ENCODE peak calls at places on chromosomes 12 and 14, in five cellular contexts. One of them, this sample, is unnamed. For H3K9me3, the result is how much of the 10 kb centered on the place peaks cover.

GRCh38 chr12:106883421-106883820 is 72.3 kb upstream of the TMEM263 start:
- DNase-seq in kidney: no peak
- DNase-seq in cardiac muscle cell: no peak
- DNase-seq in aorta: no peak
- DNase-seq in naive thymus-derived CD4-positive, alpha-beta T cell: no peak
- DNase-seq in this sample: no peak

GRCh38 chr12:109768901-109769670 is 55.5 kb downstream of the FAM222A start:
- DNase-seq in kidney: peak
- DNase-seq in cardiac muscle cell: no peak
- DNase-seq in aorta: no peak
- DNase-seq in naive thymus-derived CD4-positive, alpha-beta T cell: no peak
- DNase-seq in this sample: no peak

GRCh38 chr12:131920902-131921840 is 7.9 kb upstream of the PUS1 start:
- DNase-seq in kidney: no peak
- DNase-seq in cardiac muscle cell: no peak
- DNase-seq in aorta: no peak
- DNase-seq in naive thymus-derived CD4-positive, alpha-beta T cell: no peak
- DNase-seq in this sample: no peak

GRCh38 chr14:56207626-56208297 is 89.6 kb downstream of the PELI2 start:
- DNase-seq in kidney: no peak
- DNase-seq in cardiac muscle cell: no peak
- DNase-seq in aorta: no peak
- DNase-seq in naive thymus-derived CD4-positive, alpha-beta T cell: no peak
- DNase-seq in this sample: no peak

GRCh38 chr14:23580948-23581281 is 2.3 kb upstream of the JPH4 start:
- DNase-seq in kidney: no peak
- DNase-seq in cardiac muscle cell: no peak
- DNase-seq in aorta: no peak
- DNase-seq in naive thymus-derived CD4-positive, alpha-beta T cell: no peak
- DNase-seq in this sample: no peak

GRCh38 chr12:40921563-40922163 is 229.4 kb downstream of the CNTN1 start:
- DNase-seq in kidney: no peak
- DNase-seq in cardiac muscle cell: peak
- DNase-seq in aorta: no peak
- DNase-seq in naive thymus-derived CD4-positive, alpha-beta T cell: no peak
- DNase-seq in this sample: no peak

GRCh38 chr14:100070310-100070709 is 5.1 kb downstream of the EVL start:
- DNase-seq in kidney: no peak
- DNase-seq in cardiac muscle cell: no peak
- DNase-seq in aorta: no peak
- DNase-seq in naive thymus-derived CD4-positive, alpha-beta T cell: peak
- DNase-seq in this sample: no peak

GRCh38 chr12:96812153-96812552 is 94.9 kb upstream of the NEDD1 start:
- DNase-seq in kidney: no peak
- DNase-seq in cardiac muscle cell: no peak
- DNase-seq in aorta: no peak
- DNase-seq in naive thymus-derived CD4-positive, alpha-beta T cell: no peak
- DNase-seq in this sample: no peak

GRCh38 chr12:64759035-64759894 is at the start of gene GNS:
- DNase-seq in kidney: peak
- DNase-seq in cardiac muscle cell: peak
- DNase-seq in aorta: peak
- DNase-seq in naive thymus-derived CD4-positive, alpha-beta T cell: peak
- DNase-seq in this sample: peak

GRCh38 chr14:104895786-104896642 is 28.7 kb upstream of the PLD4 start:
- DNase-seq in kidney: peak
- DNase-seq in cardiac muscle cell: no peak
- DNase-seq in aorta: peak
- DNase-seq in naive thymus-derived CD4-positive, alpha-beta T cell: no peak
- DNase-seq in this sample: peak

GRCh38 chr12:21599143-21599999 is 5.3 kb downstream of the GYS2 start:
- DNase-seq in kidney: no peak
- DNase-seq in cardiac muscle cell: no peak
- DNase-seq in aorta: no peak
- DNase-seq in naive thymus-derived CD4-positive, alpha-beta T cell: no peak
- DNase-seq in this sample: no peak

GRCh38 chr12:2004113-2004929 is at the start of gene DCP1B:
- DNase-seq in kidney: peak
- DNase-seq in cardiac muscle cell: peak
- DNase-seq in aorta: peak
- DNase-seq in naive thymus-derived CD4-positive, alpha-beta T cell: peak
- DNase-seq in this sample: peak

GRCh38 chr14:104681689-104682074 is 7.7 kb upstream of the INF2 start:
- DNase-seq in kidney: peak
- DNase-seq in cardiac muscle cell: peak
- DNase-seq in aorta: peak
- DNase-seq in naive thymus-derived CD4-positive, alpha-beta T cell: no peak
- DNase-seq in this sample: no peak

GRCh38 chr14:22265319-22266140 is 323.5 kb downstream of the DAD1 start:
- DNase-seq in kidney: no peak
- DNase-seq in cardiac muscle cell: no peak
- DNase-seq in aorta: no peak
- DNase-seq in naive thymus-derived CD4-positive, alpha-beta T cell: peak
- DNase-seq in this sample: no peak

GRCh38 chr14:22432348-22432976 is 156.6 kb downstream of the DAD1 start:
- DNase-seq in kidney: no peak
- DNase-seq in cardiac muscle cell: peak
- DNase-seq in aorta: peak
- DNase-seq in naive thymus-derived CD4-positive, alpha-beta T cell: no peak
- DNase-seq in this sample: no peak

GRCh38 chr12:107442593-107442992 is 243.0 kb upstream of the PWP1 start:
- DNase-seq in kidney: no peak
- DNase-seq in cardiac muscle cell: no peak
- DNase-seq in aorta: no peak
- DNase-seq in naive thymus-derived CD4-positive, alpha-beta T cell: no peak
- DNase-seq in this sample: no peak

GRCh38 chr12:90854136-90854689 is 100.8 kb downstream of the CCER1 start:
- DNase-seq in kidney: no peak
- DNase-seq in cardiac muscle cell: peak
- DNase-seq in aorta: no peak
- DNase-seq in naive thymus-derived CD4-positive, alpha-beta T cell: no peak
- DNase-seq in this sample: no peak

GRCh38 chr14:63224196-63224595 is 20.0 kb downstream of the RHOJ start:
- DNase-seq in kidney: no peak
- DNase-seq in cardiac muscle cell: peak
- DNase-seq in aorta: no peak
- DNase-seq in naive thymus-derived CD4-positive, alpha-beta T cell: no peak
- DNase-seq in this sample: no peak

GRCh38 chr14:51996148-51996746 is 6.9 kb downstream of the RTRAF start:
- DNase-seq in kidney: no peak
- DNase-seq in cardiac muscle cell: peak
- DNase-seq in aorta: no peak
- DNase-seq in naive thymus-derived CD4-positive, alpha-beta T cell: peak
- DNase-seq in this sample: no peak

GRCh38 chr12:57430117-57430930 is 519 bp downstream of the R3HDM2 start:
- DNase-seq in kidney: peak
- DNase-seq in cardiac muscle cell: peak
- DNase-seq in aorta: peak
- DNase-seq in naive thymus-derived CD4-positive, alpha-beta T cell: peak
- DNase-seq in this sample: no peak

GRCh38 chr12:89707623-89707991 is 1.0 kb downstream of the ATP2B1 start:
- DNase-seq in kidney: peak
- DNase-seq in cardiac muscle cell: peak
- DNase-seq in aorta: peak
- DNase-seq in naive thymus-derived CD4-positive, alpha-beta T cell: no peak
- DNase-seq in this sample: no peak

GRCh38 chr14:52485350-52485960 is 66.8 kb downstream of the TXNDC16 start:
- DNase-seq in kidney: no peak
- DNase-seq in cardiac muscle cell: no peak
- DNase-seq in aorta: no peak
- DNase-seq in naive thymus-derived CD4-positive, alpha-beta T cell: no peak
- DNase-seq in this sample: no peak

GRCh38 chr12:55935742-55936151 is 4.8 kb downstream of the DGKA start:
- DNase-seq in kidney: peak
- DNase-seq in cardiac muscle cell: no peak
- DNase-seq in aorta: no peak
- DNase-seq in naive thymus-derived CD4-positive, alpha-beta T cell: peak
- DNase-seq in this sample: no peak

GRCh38 chr14:92613008-92613658 is 99.6 kb downstream of the RIN3 start:
- DNase-seq in kidney: no peak
- DNase-seq in cardiac muscle cell: peak
- DNase-seq in aorta: no peak
- DNase-seq in naive thymus-derived CD4-positive, alpha-beta T cell: peak
- DNase-seq in this sample: peak

DNA sequence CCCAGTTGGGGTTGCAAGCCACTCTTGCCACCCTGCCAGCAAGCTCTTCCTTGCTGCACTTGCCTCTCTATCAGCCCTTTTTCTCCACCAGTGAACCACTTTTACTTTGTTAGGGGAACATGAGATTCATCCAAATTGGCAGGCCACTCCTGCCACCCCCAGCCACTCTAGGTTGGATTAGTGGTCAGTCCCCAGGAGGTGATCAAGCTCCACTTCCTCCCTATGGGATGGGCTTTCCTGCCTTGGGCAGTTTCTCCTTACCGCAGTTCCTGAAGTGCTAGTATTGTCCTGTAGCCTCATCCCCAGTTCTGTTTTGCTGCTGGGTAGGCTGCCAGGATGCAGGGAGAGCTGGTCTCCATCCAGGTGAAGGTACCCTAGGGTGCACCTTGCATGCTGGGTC is 104.5 kb downstream of the ALG10 start:
- DNase-seq in kidney: no peak
- DNase-seq in cardiac muscle cell: no peak
- DNase-seq in aorta: no peak
- DNase-seq in naive thymus-derived CD4-positive, alpha-beta T cell: no peak
- DNase-seq in this sample: no peak
- H3K9me3 ChIP-seq in kidney: under half
- H3K9me3 ChIP-seq in cardiac muscle cell: under half
- H3K9me3 ChIP-seq in aorta: under half
- H3K9me3 ChIP-seq in naive thymus-derived CD4-positive, alpha-beta T cell: under half
- H3K9me3 ChIP-seq in this sample: under half

DNA sequence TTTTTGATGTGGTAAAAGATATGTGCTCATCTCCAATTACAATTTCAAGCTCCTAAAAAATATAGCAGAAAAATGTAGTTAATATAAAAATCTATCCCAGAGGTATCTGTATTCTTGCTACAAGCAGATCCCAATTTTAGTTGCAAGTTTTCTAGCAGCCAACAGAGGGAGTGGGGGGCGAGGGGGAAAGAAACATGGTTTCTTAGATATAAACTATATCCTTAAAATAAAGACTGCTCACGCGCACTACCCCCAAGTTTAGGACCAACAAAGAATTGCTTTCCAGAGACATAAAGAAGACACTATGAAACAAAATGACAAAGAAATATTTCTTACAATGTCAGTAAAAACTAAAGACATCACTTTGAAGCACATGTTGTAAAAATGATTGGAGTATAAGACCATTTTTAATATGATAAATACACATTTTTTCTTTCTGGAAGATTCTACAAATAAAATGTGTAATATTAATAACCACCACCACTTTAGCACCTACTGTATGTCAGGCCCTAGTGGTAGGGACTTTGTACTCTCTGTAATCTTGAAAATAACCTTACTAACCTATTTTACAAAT is 5.4 kb downstream of the MAGOHB start:
- DNase-seq in kidney: no peak
- DNase-seq in cardiac muscle cell: no peak
- DNase-seq in aorta: no peak
- DNase-seq in naive thymus-derived CD4-positive, alpha-beta T cell: no peak
- DNase-seq in this sample: no peak
- H3K9me3 ChIP-seq in kidney: under half
- H3K9me3 ChIP-seq in cardiac muscle cell: under half
- H3K9me3 ChIP-seq in aorta: under half
- H3K9me3 ChIP-seq in naive thymus-derived CD4-positive, alpha-beta T cell: under half
- H3K9me3 ChIP-seq in this sample: under half

GRCh38 chr14:84959796-84960515 is 570.0 kb upstream of the FLRT2 start:
- DNase-seq in kidney: no peak
- DNase-seq in cardiac muscle cell: no peak
- DNase-seq in aorta: no peak
- DNase-seq in naive thymus-derived CD4-positive, alpha-beta T cell: no peak
- DNase-seq in this sample: no peak
- H3K9me3 ChIP-seq in kidney: under half
- H3K9me3 ChIP-seq in cardiac muscle cell: under half
- H3K9me3 ChIP-seq in aorta: under half
- H3K9me3 ChIP-seq in naive thymus-derived CD4-positive, alpha-beta T cell: under half
- H3K9me3 ChIP-seq in this sample: under half

DNA sequence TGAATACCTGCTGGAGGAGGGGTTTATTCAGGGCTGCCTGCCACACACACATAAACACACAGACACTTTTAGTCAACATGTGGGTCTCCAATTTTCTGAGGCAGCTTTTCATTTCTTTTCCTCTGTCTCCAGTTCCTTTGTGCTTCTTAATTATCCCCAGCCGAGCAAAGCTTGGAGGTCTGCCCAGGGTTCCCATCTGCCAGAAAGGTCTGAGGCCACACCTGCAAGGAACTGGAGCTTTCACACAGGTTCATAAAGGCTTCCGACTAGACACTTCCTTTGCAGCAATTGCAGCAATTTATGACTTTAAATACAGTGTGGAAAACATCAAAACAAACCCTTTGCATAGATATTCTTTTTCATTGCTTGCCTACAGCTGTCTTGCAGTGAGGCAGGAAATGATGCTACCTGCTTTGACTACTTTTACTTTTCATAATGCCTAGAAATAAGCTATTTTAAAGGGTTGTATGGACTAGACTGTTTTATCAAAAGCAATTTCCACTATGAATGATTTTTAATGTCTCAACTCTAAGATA is 1318.9 kb downstream of the AACS start:
- DNase-seq in kidney: no peak
- DNase-seq in cardiac muscle cell: no peak
- DNase-seq in aorta: no peak
- DNase-seq in naive thymus-derived CD4-positive, alpha-beta T cell: peak
- DNase-seq in this sample: no peak
- H3K9me3 ChIP-seq in kidney: under half
- H3K9me3 ChIP-seq in cardiac muscle cell: under half
- H3K9me3 ChIP-seq in aorta: under half
- H3K9me3 ChIP-seq in naive thymus-derived CD4-positive, alpha-beta T cell: under half
- H3K9me3 ChIP-seq in this sample: under half